ENCODE peak calls at places on chromosomes 13 and 19, in four cellular contexts. One of them, this sample, is unnamed.

GRCh38 chr19:15129856-15130580 is 22.8 kb downstream of the SYDE1 start:
- DNase-seq in fibroblast of mammary gland: no peak
- DNase-seq in WTC11: no peak
- DNase-seq in B cell: no peak
- DNase-seq in this sample: no peak

GRCh38 chr13:65032825-65033224 is 2197.3 kb downstream of the PCDH9 start:
- DNase-seq in fibroblast of mammary gland: no peak
- DNase-seq in WTC11: no peak
- DNase-seq in B cell: no peak
- DNase-seq in this sample: no peak

GRCh38 chr19:48844472-48844871 is 8.2 kb upstream of the HSD17B14 start:
- DNase-seq in WTC11: no peak
- DNase-seq in fibroblast of mammary gland: peak; percentile 77
- DNase-seq in B cell: no peak
- DNase-seq in this sample: no peak

GRCh38 chr13:35781044-35781443 is 304.6 kb upstream of the MAB21L1 start:
- DNase-seq in B cell: no peak
- DNase-seq in WTC11: no peak
- DNase-seq in fibroblast of mammary gland: no peak
- DNase-seq in this sample: no peak

GRCh38 chr13:42580644-42581043 is 6.7 kb downstream of the TNFSF11 start:
- DNase-seq in fibroblast of mammary gland: no peak
- DNase-seq in B cell: no peak
- DNase-seq in WTC11: no peak
- DNase-seq in this sample: no peak

GRCh38 chr19:30670562-30671513 is 298.7 kb downstream of the ZNF536 start:
- DNase-seq in B cell: no peak
- DNase-seq in WTC11: no peak
- DNase-seq in fibroblast of mammary gland: no peak
- DNase-seq in this sample: no peak

GRCh38 chr19:38079926-38080380 is 144.1 kb downstream of the DPF1 start:
- DNase-seq in B cell: no peak
- DNase-seq in WTC11: no peak
- DNase-seq in fibroblast of mammary gland: peak; percentile 92
- DNase-seq in this sample: peak; percentile 82

GRCh38 chr13:78376033-78376432 is 227.3 kb downstream of the POU4F1 start:
- DNase-seq in B cell: no peak
- DNase-seq in WTC11: no peak
- DNase-seq in fibroblast of mammary gland: no peak
- DNase-seq in this sample: peak; percentile 10

GRCh38 chr13:27966641-27967202 is 2.4 kb downstream of the CDX2 start:
- DNase-seq in fibroblast of mammary gland: no peak
- DNase-seq in B cell: no peak
- DNase-seq in WTC11: peak; percentile 77
- DNase-seq in this sample: no peak

GRCh38 chr13:31670831-31671617 is 68.3 kb upstream of the RXFP2 start:
- DNase-seq in WTC11: no peak
- DNase-seq in B cell: no peak
- DNase-seq in fibroblast of mammary gland: peak; percentile 50
- DNase-seq in this sample: no peak

GRCh38 chr19:30784850-30785459 is 412.8 kb downstream of the ZNF536 start:
- DNase-seq in fibroblast of mammary gland: peak; percentile 39
- DNase-seq in B cell: peak; percentile 27
- DNase-seq in WTC11: peak; percentile 84
- DNase-seq in this sample: peak; percentile 31

GRCh38 chr19:3821857-3822364 is 35.7 kb upstream of the MATK start:
- DNase-seq in B cell: peak; percentile 90
- DNase-seq in WTC11: peak; percentile 93
- DNase-seq in fibroblast of mammary gland: peak; percentile 20
- DNase-seq in this sample: peak; percentile 94

GRCh38 chr13:108595416-108596257 is 33.8 kb upstream of the MYO16 start:
- DNase-seq in fibroblast of mammary gland: peak; percentile 3
- DNase-seq in WTC11: peak; percentile 21
- DNase-seq in B cell: no peak
- DNase-seq in this sample: no peak

GRCh38 chr19:32862741-32863140 is 6.8 kb downstream of the SLC7A9 start:
- DNase-seq in fibroblast of mammary gland: no peak
- DNase-seq in B cell: no peak
- DNase-seq in WTC11: no peak
- DNase-seq in this sample: no peak

GRCh38 chr19:37948362-37948761 is 41.4 kb downstream of the SIPA1L3 start:
- DNase-seq in B cell: no peak
- DNase-seq in fibroblast of mammary gland: no peak
- DNase-seq in WTC11: no peak
- DNase-seq in this sample: no peak

GRCh38 chr19:8085606-8086464 is 33.3 kb downstream of the CCL25 start:
- DNase-seq in WTC11: no peak
- DNase-seq in B cell: no peak
- DNase-seq in fibroblast of mammary gland: no peak
- DNase-seq in this sample: no peak

GRCh38 chr19:53906211-53907192 is 2.6 kb upstream of the CACNG7 start:
- DNase-seq in B cell: peak; percentile 77
- DNase-seq in WTC11: peak; percentile 89
- DNase-seq in fibroblast of mammary gland: peak; percentile 10
- DNase-seq in this sample: peak; percentile 91

GRCh38 chr13:99981115-99982020 is at the start of gene ZIC2:
- DNase-seq in WTC11: peak; percentile 79
- DNase-seq in B cell: peak; percentile 42
- DNase-seq in fibroblast of mammary gland: peak; percentile 24
- DNase-seq in this sample: peak; percentile 61

GRCh38 chr13:26011996-26012688 is 39.7 kb downstream of the SHISA2 start:
- DNase-seq in fibroblast of mammary gland: no peak
- DNase-seq in B cell: peak; percentile 60
- DNase-seq in WTC11: no peak
- DNase-seq in this sample: no peak

GRCh38 chr19:42199440-42200115 is 17.9 kb downstream of the DEDD2 start:
- DNase-seq in fibroblast of mammary gland: no peak
- DNase-seq in B cell: peak; percentile 63
- DNase-seq in WTC11: peak; percentile 54
- DNase-seq in this sample: peak; percentile 86

GRCh38 chr19:42198676-42199439 is 18.6 kb downstream of the DEDD2 start:
- DNase-seq in fibroblast of mammary gland: no peak
- DNase-seq in WTC11: no peak
- DNase-seq in B cell: peak; percentile 77
- DNase-seq in this sample: peak; percentile 87

GRCh38 chr19:42202290-42202867 is 15.1 kb downstream of the DEDD2 start:
- DNase-seq in fibroblast of mammary gland: no peak
- DNase-seq in WTC11: no peak
- DNase-seq in B cell: no peak
- DNase-seq in this sample: no peak

GRCh38 chr19:42201489-42202289 is 15.8 kb downstream of the DEDD2 start:
- DNase-seq in WTC11: no peak
- DNase-seq in B cell: peak; percentile 86
- DNase-seq in fibroblast of mammary gland: no peak
- DNase-seq in this sample: peak; percentile 86

GRCh38 chr19:42200116-42200740 is 17.2 kb downstream of the DEDD2 start:
- DNase-seq in WTC11: no peak
- DNase-seq in fibroblast of mammary gland: no peak
- DNase-seq in B cell: no peak
- DNase-seq in this sample: no peak
- TF ChIP-seq CTCF in WTC11: no peak
- TF ChIP-seq CTCF in fibroblast of mammary gland: no peak
- TF ChIP-seq CTCF in B cell: no peak
- TF ChIP-seq CTCF in this sample: no peak

GRCh38 chr13:97849305-97849704 is 104.2 kb upstream of the IPO5 start:
- DNase-seq in fibroblast of mammary gland: peak; percentile 26
- DNase-seq in B cell: no peak
- DNase-seq in WTC11: no peak
- DNase-seq in this sample: peak; percentile 19
- TF ChIP-seq CTCF in fibroblast of mammary gland: peak; percentile 44
- TF ChIP-seq CTCF in B cell: no peak
- TF ChIP-seq CTCF in WTC11: no peak
- TF ChIP-seq CTCF in this sample: peak; percentile 30

GRCh38 chr19:11382898-11383705 is 1.0 kb downstream of the EPOR start:
- DNase-seq in B cell: peak; percentile 81
- DNase-seq in WTC11: peak; percentile 87
- DNase-seq in fibroblast of mammary gland: no peak
- DNase-seq in this sample: peak; percentile 68
- TF ChIP-seq CTCF in B cell: peak; percentile 74
- TF ChIP-seq CTCF in WTC11: peak; percentile 83
- TF ChIP-seq CTCF in fibroblast of mammary gland: peak; percentile 50
- TF ChIP-seq CTCF in this sample: peak; percentile 83

GRCh38 chr13:111280666-111281577 is 39.5 kb upstream of the TEX29 start:
- DNase-seq in fibroblast of mammary gland: peak; percentile 70
- DNase-seq in WTC11: no peak
- DNase-seq in B cell: no peak
- DNase-seq in this sample: no peak

GRCh38 chr13:111282997-111283396 is 37.4 kb upstream of the TEX29 start:
- DNase-seq in B cell: no peak
- DNase-seq in fibroblast of mammary gland: no peak
- DNase-seq in WTC11: no peak
- DNase-seq in this sample: no peak

GRCh38 chr13:111280226-111280625 is 40.2 kb upstream of the TEX29 start:
- DNase-seq in WTC11: no peak
- DNase-seq in B cell: no peak
- DNase-seq in fibroblast of mammary gland: no peak
- DNase-seq in this sample: no peak

GRCh38 chr13:111282425-111282824 is 38.0 kb upstream of the TEX29 start:
- DNase-seq in B cell: no peak
- DNase-seq in fibroblast of mammary gland: no peak
- DNase-seq in WTC11: no peak
- DNase-seq in this sample: no peak

GRCh38 chr13:111281751-111282311 is 38.6 kb upstream of the TEX29 start:
- DNase-seq in WTC11: no peak
- DNase-seq in B cell: no peak
- DNase-seq in fibroblast of mammary gland: peak; percentile 55
- DNase-seq in this sample: no peak
- TF ChIP-seq CTCF in WTC11: no peak
- TF ChIP-seq CTCF in B cell: no peak
- TF ChIP-seq CTCF in fibroblast of mammary gland: no peak
- TF ChIP-seq CTCF in this sample: no peak

GRCh38 chr19:36028313-36029041 is 4.2 kb downstream of the CLIP3 start:
- DNase-seq in WTC11: no peak
- DNase-seq in fibroblast of mammary gland: no peak
- DNase-seq in B cell: no peak
- DNase-seq in this sample: no peak

GRCh38 chr19:36031308-36031707 is 1.4 kb downstream of the CLIP3 start:
- DNase-seq in B cell: no peak
- DNase-seq in WTC11: no peak
- DNase-seq in fibroblast of mammary gland: no peak
- DNase-seq in this sample: no peak

GRCh38 chr19:36032251-36033104 is at the start of gene CLIP3:
- DNase-seq in fibroblast of mammary gland: peak; percentile 51
- DNase-seq in WTC11: peak; percentile 81
- DNase-seq in B cell: no peak
- DNase-seq in this sample: peak; percentile 86

GRCh38 chr19:36027696-36028095 is 5.0 kb downstream of the CLIP3 start:
- DNase-seq in B cell: no peak
- DNase-seq in WTC11: no peak
- DNase-seq in fibroblast of mammary gland: no peak
- DNase-seq in this sample: no peak

GRCh38 chr19:36030264-36031148 is 2.2 kb downstream of the CLIP3 start:
- DNase-seq in fibroblast of mammary gland: peak; percentile 45
- DNase-seq in WTC11: no peak
- DNase-seq in B cell: no peak
- DNase-seq in this sample: no peak
- TF ChIP-seq CTCF in fibroblast of mammary gland: peak; percentile 25
- TF ChIP-seq CTCF in WTC11: no peak
- TF ChIP-seq CTCF in B cell: no peak
- TF ChIP-seq CTCF in this sample: no peak

GRCh38 chr19:18488838-18489626 is 32.8 kb downstream of the ELL start:
- DNase-seq in WTC11: peak; percentile 73
- DNase-seq in B cell: no peak
- DNase-seq in fibroblast of mammary gland: no peak
- DNase-seq in this sample: no peak
- TF ChIP-seq CTCF in WTC11: no peak
- TF ChIP-seq CTCF in B cell: no peak
- TF ChIP-seq CTCF in fibroblast of mammary gland: peak; percentile 25
- TF ChIP-seq CTCF in this sample: peak; percentile 3

GRCh38 chr19:46580247-46580646 is 20.9 kb upstream of the CALM3 start:
- DNase-seq in fibroblast of mammary gland: no peak
- DNase-seq in WTC11: no peak
- DNase-seq in B cell: no peak
- DNase-seq in this sample: no peak

GRCh38 chr19:46573679-46574522 is 27.2 kb upstream of the CALM3 start:
- DNase-seq in fibroblast of mammary gland: no peak
- DNase-seq in WTC11: no peak
- DNase-seq in B cell: no peak
- DNase-seq in this sample: no peak

GRCh38 chr19:46578450-46578849 is 22.7 kb upstream of the CALM3 start:
- DNase-seq in WTC11: no peak
- DNase-seq in fibroblast of mammary gland: no peak
- DNase-seq in B cell: no peak
- DNase-seq in this sample: no peak

GRCh38 chr19:46574533-46574932 is 26.6 kb upstream of the CALM3 start:
- DNase-seq in fibroblast of mammary gland: peak; percentile 15
- DNase-seq in WTC11: no peak
- DNase-seq in B cell: no peak
- DNase-seq in this sample: no peak

GRCh38 chr19:46579286-46579944 is 21.7 kb upstream of the CALM3 start:
- DNase-seq in fibroblast of mammary gland: no peak
- DNase-seq in WTC11: no peak
- DNase-seq in B cell: peak; percentile 44
- DNase-seq in this sample: peak; percentile 33
- TF ChIP-seq CTCF in fibroblast of mammary gland: no peak
- TF ChIP-seq CTCF in WTC11: no peak
- TF ChIP-seq CTCF in B cell: peak; percentile 19
- TF ChIP-seq CTCF in this sample: peak; percentile 46

GRCh38 chr13:112958127-112958989 is 10.7 kb upstream of the MCF2L start:
- DNase-seq in WTC11: no peak
- DNase-seq in B cell: no peak
- DNase-seq in fibroblast of mammary gland: no peak
- DNase-seq in this sample: no peak

GRCh38 chr13:112957295-112957677 is 11.7 kb upstream of the MCF2L start:
- DNase-seq in fibroblast of mammary gland: no peak
- DNase-seq in WTC11: no peak
- DNase-seq in B cell: no peak
- DNase-seq in this sample: no peak

GRCh38 chr13:112955271-112955937 is 13.6 kb upstream of the MCF2L start:
- DNase-seq in fibroblast of mammary gland: no peak
- DNase-seq in B cell: no peak
- DNase-seq in WTC11: no peak
- DNase-seq in this sample: no peak

GRCh38 chr13:112955956-112956355 is 13.1 kb upstream of the MCF2L start:
- DNase-seq in B cell: no peak
- DNase-seq in WTC11: no peak
- DNase-seq in fibroblast of mammary gland: no peak
- DNase-seq in this sample: no peak

GRCh38 chr13:112956516-112957294 is 12.3 kb upstream of the MCF2L start:
- DNase-seq in WTC11: no peak
- DNase-seq in fibroblast of mammary gland: no peak
- DNase-seq in B cell: no peak
- DNase-seq in this sample: no peak
- TF ChIP-seq CTCF in WTC11: no peak
- TF ChIP-seq CTCF in fibroblast of mammary gland: no peak
- TF ChIP-seq CTCF in B cell: no peak
- TF ChIP-seq CTCF in this sample: no peak